ENCODE peak calls at places on chromosomes 16 and 17, in ten cellular contexts. Q, N, U, S, G, P, I, F, C and W are unnamed samples.

GRCh38 chr16:51392651-51393187 is 241.6 kb upstream of the SALL1 start:
- DNase-seq in C (no peak), Q (peak), G (peak), S (no peak), N (no peak), I (no peak), U (peak), F (peak), P (no peak), W (peak)

GRCh38 chr17:57948555-57949420 is 6.4 kb downstream of the CUEDC1 start:
- DNase-seq in G (no peak), Q (peak), F (no peak), C (no peak), U (peak), N (no peak), S (no peak), I (no peak), P (no peak), W (peak)

GRCh38 chr17:5236871-5237540 is 2.3 kb upstream of the SCIMP start:
- DNase-seq in G (no peak), F (no peak), Q (no peak), C (no peak), S (no peak), U (no peak), I (no peak), N (no peak), P (no peak), W (no peak)

GRCh38 chr17:15918661-15919259 is 26.2 kb upstream of the ADORA2B start:
- DNase-seq in P (no peak), G (no peak), I (no peak), S (no peak), Q (peak), N (no peak), U (no peak), C (no peak), F (no peak), W (no peak)

GRCh38 chr16:50245417-50246298 is 20.7 kb upstream of the ADCY7 start:
- DNase-seq in Q (peak), F (no peak), C (no peak), P (peak), U (peak), N (no peak), I (no peak), S (peak), G (no peak), W (no peak)

GRCh38 chr16:52805559-52806168 is 247.0 kb downstream of the CHD9NB start:
- DNase-seq in Q (no peak), S (no peak), N (no peak), F (no peak), G (no peak), P (no peak), C (no peak), U (no peak), I (no peak), W (no peak)

GRCh38 chr17:73096866-73097265 is 4.4 kb upstream of the SLC39A11 start:
- DNase-seq in Q (peak), G (no peak), C (no peak), U (no peak), S (no peak), N (no peak), F (no peak), P (no peak), I (no peak), W (no peak)

GRCh38 chr17:60311936-60312335 is 80.0 kb downstream of the USP32 start:
- DNase-seq in C (no peak), P (no peak), U (no peak), I (no peak), F (no peak), Q (peak), N (no peak), S (no peak), G (no peak), W (peak)

GRCh38 chr17:29584452-29585079 is 4.9 kb downstream of the GIT1 start:
- DNase-seq in N (peak), G (no peak), I (no peak), F (no peak), C (no peak), P (no peak), Q (no peak), U (no peak), S (peak), W (no peak)

GRCh38 chr17:7081341-7082062 is 1.5 kb upstream of the CLEC10A start:
- DNase-seq in F (no peak), P (no peak), G (no peak), C (no peak), N (no peak), S (peak), I (no peak), U (no peak), Q (no peak), W (no peak)

GRCh38 chr16:55048745-55049144 is 118.1 kb downstream of the IRX5 start:
- DNase-seq in G (no peak), P (peak), I (no peak), F (no peak), U (no peak), Q (no peak), N (no peak), C (no peak), S (no peak), W (no peak)

GRCh38 chr17:13024526-13025263 is 6.9 kb upstream of the ELAC2 start:
- DNase-seq in Q (peak), S (peak), U (peak), C (no peak), I (no peak), F (no peak), P (peak), G (no peak), N (peak), W (no peak)

GRCh38 chr16:53991181-53992056 is 287.5 kb downstream of the FTO start:
- DNase-seq in S (no peak), N (no peak), Q (peak), I (peak), U (no peak), F (no peak), G (no peak), P (no peak), C (no peak), W (peak)

GRCh38 chr16:86510465-86511261 is at the start of gene FOXF1:
- DNase-seq in N (peak), P (no peak), U (peak), Q (peak), F (no peak), G (no peak), S (no peak), I (no peak), C (no peak), W (no peak)

GRCh38 chr17:27407916-27408846 is 48.1 kb upstream of the KSR1 start:
- DNase-seq in F (peak), P (peak), S (no peak), N (no peak), Q (peak), U (peak), I (no peak), C (no peak), G (no peak), W (peak)

GRCh38 chr16:17359778-17360177 is 111.0 kb downstream of the XYLT1 start:
- DNase-seq in G (no peak), U (peak), I (no peak), Q (peak), N (no peak), S (peak), F (no peak), C (no peak), P (no peak), W (no peak)

GRCh38 chr17:57609125-57609877 is 135.8 kb downstream of the CCDC182 start:
- DNase-seq in G (no peak), U (no peak), P (no peak), N (no peak), F (no peak), I (no peak), Q (no peak), S (no peak), C (no peak), W (no peak)

GRCh38 chr16:34054969-34055368 is 595.6 kb downstream of the TP53TG3F start:
- DNase-seq in I (no peak), Q (no peak), S (no peak), N (no peak), P (no peak), G (no peak), C (no peak), F (no peak), U (no peak), W (no peak)

GRCh38 chr17:18248300-18248731 is 10.2 kb downstream of the FLII start:
- DNase-seq in I (peak), G (peak), S (peak), N (no peak), F (no peak), Q (peak), P (peak), U (peak), C (peak), W (no peak)

GRCh38 chr17:47373002-47373401 is 49.2 kb downstream of the EFCAB13 start:
- DNase-seq in I (no peak), F (no peak), S (no peak), G (no peak), P (no peak), C (no peak), U (no peak), Q (no peak), N (no peak), W (no peak)

GRCh38 chr16:28835864-28836760 is 10.0 kb downstream of the TUFM start:
- DNase-seq in C (no peak), G (no peak), I (no peak), F (no peak), P (no peak), S (no peak), N (no peak), U (no peak), Q (no peak), W (no peak)

GRCh38 chr16:87484487-87485331 is 8.1 kb downstream of the ZCCHC14 start:
- DNase-seq in I (no peak), C (no peak), Q (no peak), F (no peak), G (no peak), S (no peak), N (no peak), U (no peak), P (no peak), W (no peak)

GRCh38 chr16:12017583-12017982 is 41.0 kb downstream of the SNX29 start:
- DNase-seq in I (no peak), N (no peak), C (no peak), U (peak), Q (peak), P (no peak), F (peak), G (no peak), S (no peak), W (no peak)

GRCh38 chr16:14097182-14097951 is 26.2 kb downstream of the MRTFB start:
- DNase-seq in N (no peak), G (peak), P (peak), F (no peak), Q (no peak), U (no peak), S (no peak), C (no peak), I (peak), W (no peak)

GRCh38 chr16:23917621-23918020 is 81.8 kb downstream of the PRKCB start:
- DNase-seq in N (no peak), F (no peak), I (no peak), C (no peak), U (no peak), S (no peak), P (no peak), G (no peak), Q (no peak), W (no peak)

GRCh38 chr16:86033016-86033474 is 134.1 kb downstream of the IRF8 start:
- DNase-seq in S (no peak), P (no peak), I (no peak), G (no peak), Q (no peak), C (no peak), U (no peak), F (no peak), N (no peak), W (no peak)